ENCODE peak calls at places on chromosomes 4 and X, in six cellular contexts. N, V, A, E, L and X are unnamed samples.

GRCh38 chr4:143099693-143100092 is 85.0 kb upstream of the USP38 start:
- DNase-seq in N (no peak), V (no peak), A (no peak), E (no peak), L (no peak), X (no peak)

GRCh38 chrX:138858438-138858837 is 146.9 kb upstream of the FGF13 start:
- DNase-seq in N (peak), V (no peak), A (no peak), E (peak), L (no peak), X (no peak)

GRCh38 chrX:133482345-133483041 is 67.2 kb upstream of the GPC4 start:
- DNase-seq in N (peak), V (no peak), A (no peak), E (no peak), L (no peak), X (no peak)

GRCh38 chr4:8439914-8440490 is 521 bp downstream of the ACOX3 start:
- DNase-seq in N (no peak), V (no peak), A (peak), E (no peak), L (peak), X (no peak)

GRCh38 chr4:156929706-156930105 is 41.9 kb downstream of the PDGFC start:
- DNase-seq in N (no peak), V (no peak), A (no peak), E (no peak), L (no peak), X (no peak)

GRCh38 chrX:104376937-104377336 is 122.2 kb upstream of the ESX1 start:
- DNase-seq in N (no peak), V (no peak), A (no peak), E (no peak), L (no peak), X (no peak)

GRCh38 chrX:8870411-8870810 is 69.2 kb upstream of the FAM9A start:
- DNase-seq in N (no peak), V (no peak), A (no peak), E (peak), L (no peak), X (no peak)

GRCh38 chrX:140500427-140500826 is 4.4 kb downstream of the SOX3 start:
- DNase-seq in N (no peak), V (no peak), A (peak), E (no peak), L (no peak), X (no peak)

GRCh38 chrX:150548684-150549083 is 19.7 kb upstream of the MTM1 start:
- DNase-seq in N (peak), V (no peak), A (no peak), E (peak), L (no peak), X (no peak)

GRCh38 chr4:17921451-17921850 is 100.1 kb downstream of the LCORL start:
- DNase-seq in N (no peak), V (no peak), A (no peak), E (no peak), L (no peak), X (no peak)

GRCh38 chrX:12975670-12975965 is 708 bp downstream of the TMSB4X start:
- DNase-seq in N (peak), V (no peak), A (no peak), E (no peak), L (no peak), X (no peak)

GRCh38 chr4:69060651-69061308 is 35.5 kb upstream of the UGT2B7 start:
- DNase-seq in N (peak), V (no peak), A (no peak), E (no peak), L (no peak), X (no peak)
- TF ChIP-seq CTCF in N (peak), V (no peak), A (peak), E (no peak), L (no peak), X (no peak)

DNA sequence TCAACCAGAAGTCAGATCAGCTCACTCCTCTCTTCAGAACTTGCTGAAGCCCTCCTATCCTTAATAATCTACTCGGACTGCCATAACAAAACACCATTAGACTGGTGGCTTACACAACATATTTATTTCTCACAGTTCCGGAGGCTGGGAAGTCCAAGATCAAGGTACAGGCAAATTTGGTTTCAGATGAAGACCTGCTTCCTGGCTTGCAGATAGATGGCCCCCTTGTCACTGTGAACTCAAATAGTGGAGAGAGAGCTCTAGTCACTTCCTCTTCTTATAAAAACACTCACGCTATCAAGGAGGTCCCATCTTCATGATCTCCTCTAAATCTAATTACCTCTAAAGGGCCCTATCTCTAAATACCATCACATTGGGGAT is 125.1 kb downstream of the CAMK2D start:
- DNase-seq in N (peak), V (no peak), A (no peak), E (no peak), L (peak), X (no peak)
- TF ChIP-seq CTCF in N (peak), V (no peak), A (peak), E (no peak), L (peak), X (peak)

DNA sequence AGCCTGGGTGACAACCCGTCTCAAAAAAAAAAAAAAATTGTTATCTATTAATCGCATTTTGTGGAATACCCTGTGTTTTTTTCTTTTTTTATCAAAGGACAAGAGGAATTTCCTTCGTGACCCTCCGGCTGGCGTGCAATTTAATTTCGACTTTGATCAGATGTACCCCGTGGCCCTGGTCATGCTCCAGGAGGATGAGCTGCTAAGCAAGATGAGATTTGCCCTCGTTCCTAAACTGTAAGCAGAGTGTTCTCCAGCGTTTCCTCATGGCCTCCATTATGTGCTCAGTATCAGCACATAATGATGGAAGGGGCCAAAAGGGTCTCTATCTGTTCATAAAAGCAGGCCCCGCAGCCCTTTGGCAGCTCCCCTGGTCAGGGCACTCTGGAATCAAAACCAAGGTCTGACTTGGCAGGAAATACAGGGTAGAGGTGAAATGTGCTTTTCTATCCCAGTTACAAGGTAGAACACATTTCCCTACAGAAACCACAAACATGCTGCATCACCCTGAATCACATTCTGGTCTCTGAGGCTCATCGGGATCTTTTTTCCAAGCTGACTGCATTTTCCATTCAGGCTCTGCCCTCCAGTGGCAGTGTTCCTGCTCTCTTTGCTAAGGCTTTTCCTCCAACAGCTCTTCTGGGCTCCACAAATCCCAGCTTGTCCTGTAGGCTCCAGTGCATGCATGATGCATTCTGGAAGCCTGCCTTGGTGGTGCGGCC is 24.4 kb downstream of the SYAP1 start:
- DNase-seq in N (peak), V (no peak), A (no peak), E (peak), L (no peak), X (no peak)
- TF ChIP-seq CTCF in N (peak), V (no peak), A (peak), E (peak), L (no peak), X (no peak)

DNA sequence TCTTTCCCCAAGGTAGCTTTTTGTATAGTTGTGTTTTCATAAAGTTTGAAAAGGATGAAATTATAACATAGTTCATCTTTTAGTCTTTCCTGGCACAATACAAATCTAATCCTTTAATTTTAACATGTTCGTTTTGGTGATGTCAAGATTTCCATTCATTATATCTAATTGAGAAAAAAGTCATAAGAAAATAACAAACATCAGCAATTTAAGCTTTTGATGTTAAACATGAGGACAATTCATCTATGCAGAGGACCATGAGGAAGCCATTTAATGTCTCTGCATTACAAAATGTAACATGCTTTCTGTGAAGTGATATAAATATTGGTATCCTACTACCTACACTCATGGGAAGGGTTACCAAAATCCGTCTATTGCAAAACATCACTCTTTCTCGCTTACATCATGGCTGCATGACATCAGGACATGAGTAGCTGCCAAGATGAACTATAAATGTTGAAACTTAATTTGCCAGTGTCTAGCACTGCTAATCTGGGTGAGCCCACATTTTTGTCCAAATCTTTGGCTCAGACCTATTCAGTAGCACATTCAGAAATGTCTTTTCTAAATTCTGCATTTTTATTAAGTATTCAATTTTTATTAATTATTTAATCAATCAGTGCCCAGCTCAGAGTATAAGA is 9.5 kb downstream of the EPGN start:
- DNase-seq in N (no peak), V (no peak), A (no peak), E (peak), L (no peak), X (no peak)
- TF ChIP-seq CTCF in N (no peak), V (no peak), A (no peak), E (no peak), L (no peak), X (no peak)

GRCh38 chr4:83679692-83680091 is 143.8 kb downstream of the GPAT3 start:
- DNase-seq in N (no peak), V (no peak), A (no peak), E (no peak), L (no peak), X (no peak)
- TF ChIP-seq CTCF in N (no peak), V (no peak), A (no peak), E (no peak), L (no peak), X (no peak)

DNA sequence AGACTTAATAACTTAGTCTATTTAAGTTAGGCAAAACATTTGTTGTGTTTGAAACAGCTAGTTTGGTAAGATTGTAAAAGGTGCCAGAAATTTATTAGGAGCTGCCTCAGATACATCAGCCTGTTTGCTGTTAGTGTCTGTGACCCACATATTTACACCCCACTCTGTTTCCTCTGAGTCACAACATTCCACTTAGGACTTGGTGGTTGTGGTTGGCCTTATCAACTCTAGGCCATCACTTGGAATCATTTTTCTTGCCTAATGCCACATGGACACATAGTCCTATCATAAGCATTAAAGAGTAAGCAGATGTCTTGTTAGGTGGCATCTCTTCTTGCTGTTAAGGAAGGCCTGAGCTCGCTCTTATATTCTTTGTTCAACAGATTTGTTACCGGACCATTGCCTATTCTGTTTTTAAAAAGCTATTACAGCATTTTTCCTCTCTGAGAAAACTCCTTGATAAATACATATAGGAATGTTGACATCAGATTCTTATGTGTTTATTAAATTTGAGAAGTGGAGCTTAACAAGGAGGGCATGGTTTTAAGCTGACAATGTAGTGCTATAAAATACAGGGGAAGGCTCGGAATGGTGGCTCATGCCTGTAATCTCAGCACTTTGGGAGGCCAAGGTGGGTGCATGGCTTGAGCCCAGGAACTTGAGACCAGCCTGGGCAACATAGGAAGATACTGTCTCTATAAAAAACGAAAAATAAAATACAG is 51.2 kb upstream of the PGRMC2 start:
- DNase-seq in N (peak), V (no peak), A (no peak), E (peak), L (no peak), X (no peak)
- TF ChIP-seq CTCF in N (no peak), V (no peak), A (no peak), E (no peak), L (no peak), X (no peak)

GRCh38 chr4:54041916-54042315 is 22.5 kb downstream of the CHIC2 start:
- DNase-seq in N (no peak), V (no peak), A (no peak), E (no peak), L (no peak), X (no peak)
- TF ChIP-seq CTCF in N (no peak), V (no peak), A (no peak), E (no peak), L (no peak), X (no peak)